ENCODE peak calls at places on chromosomes 16 and 17, in five cellular contexts. One of them, this sample, is unnamed.

GRCh38 chr16:81608515-81609209 is 164.1 kb downstream of the CMIP start:
- DNase-seq in stimulated activated CD8-positive, alpha-beta memory T cell treated with anti-CD3 and anti-CD28 coated beads, Interleukin-7, amount 100 ng/mL, for 24 hours: no peak
- DNase-seq in stimulated activated naive B cell treated with anti-CD40 and anti-IgM and Interleukin-4, amounts not matched to agents 10 μg/mL and 1 μg/mL and 100 μg/mL, for 72 hours: no peak
- DNase-seq in naive thymus-derived CD4-positive, alpha-beta T cell: no peak
- DNase-seq in AG08395: peak
- DNase-seq in this sample: no peak

GRCh38 chr17:36182176-36183000 is 6.0 kb upstream of the TBC1D3B start:
- DNase-seq in stimulated activated CD8-positive, alpha-beta memory T cell treated with anti-CD3 and anti-CD28 coated beads, Interleukin-7, amount 100 ng/mL, for 24 hours: no peak
- DNase-seq in stimulated activated naive B cell treated with anti-CD40 and anti-IgM and Interleukin-4, amounts not matched to agents 10 μg/mL and 1 μg/mL and 100 μg/mL, for 72 hours: no peak
- DNase-seq in naive thymus-derived CD4-positive, alpha-beta T cell: no peak
- DNase-seq in AG08395: peak
- DNase-seq in this sample: no peak

GRCh38 chr16:71623597-71623996 is 2.4 kb upstream of the MARVELD3 start:
- DNase-seq in stimulated activated CD8-positive, alpha-beta memory T cell treated with anti-CD3 and anti-CD28 coated beads, Interleukin-7, amount 100 ng/mL, for 24 hours: no peak
- DNase-seq in stimulated activated naive B cell treated with anti-CD40 and anti-IgM and Interleukin-4, amounts not matched to agents 10 μg/mL and 1 μg/mL and 100 μg/mL, for 72 hours: no peak
- DNase-seq in naive thymus-derived CD4-positive, alpha-beta T cell: no peak
- DNase-seq in AG08395: no peak
- DNase-seq in this sample: no peak

GRCh38 chr16:11232852-11233726 is 22.9 kb downstream of the SOCS1 start:
- DNase-seq in stimulated activated CD8-positive, alpha-beta memory T cell treated with anti-CD3 and anti-CD28 coated beads, Interleukin-7, amount 100 ng/mL, for 24 hours: peak
- DNase-seq in stimulated activated naive B cell treated with anti-CD40 and anti-IgM and Interleukin-4, amounts not matched to agents 10 μg/mL and 1 μg/mL and 100 μg/mL, for 72 hours: peak
- DNase-seq in naive thymus-derived CD4-positive, alpha-beta T cell: peak
- DNase-seq in AG08395: no peak
- DNase-seq in this sample: no peak

GRCh38 chr17:56679767-56680422 is 86.4 kb downstream of the NOG start:
- DNase-seq in stimulated activated CD8-positive, alpha-beta memory T cell treated with anti-CD3 and anti-CD28 coated beads, Interleukin-7, amount 100 ng/mL, for 24 hours: no peak
- DNase-seq in stimulated activated naive B cell treated with anti-CD40 and anti-IgM and Interleukin-4, amounts not matched to agents 10 μg/mL and 1 μg/mL and 100 μg/mL, for 72 hours: no peak
- DNase-seq in naive thymus-derived CD4-positive, alpha-beta T cell: no peak
- DNase-seq in AG08395: no peak
- DNase-seq in this sample: peak

GRCh38 chr16:50551243-50551642 is 3.0 kb downstream of the NKD1 start:
- DNase-seq in stimulated activated CD8-positive, alpha-beta memory T cell treated with anti-CD3 and anti-CD28 coated beads, Interleukin-7, amount 100 ng/mL, for 24 hours: no peak
- DNase-seq in stimulated activated naive B cell treated with anti-CD40 and anti-IgM and Interleukin-4, amounts not matched to agents 10 μg/mL and 1 μg/mL and 100 μg/mL, for 72 hours: no peak
- DNase-seq in naive thymus-derived CD4-positive, alpha-beta T cell: no peak
- DNase-seq in AG08395: no peak
- DNase-seq in this sample: no peak

GRCh38 chr17:79948918-79949645 is 86.6 kb downstream of the TBC1D16 start:
- DNase-seq in stimulated activated CD8-positive, alpha-beta memory T cell treated with anti-CD3 and anti-CD28 coated beads, Interleukin-7, amount 100 ng/mL, for 24 hours: no peak
- DNase-seq in stimulated activated naive B cell treated with anti-CD40 and anti-IgM and Interleukin-4, amounts not matched to agents 10 μg/mL and 1 μg/mL and 100 μg/mL, for 72 hours: no peak
- DNase-seq in naive thymus-derived CD4-positive, alpha-beta T cell: no peak
- DNase-seq in AG08395: no peak
- DNase-seq in this sample: peak

GRCh38 chr16:51150159-51150893 is 744 bp downstream of the SALL1 start:
- DNase-seq in stimulated activated CD8-positive, alpha-beta memory T cell treated with anti-CD3 and anti-CD28 coated beads, Interleukin-7, amount 100 ng/mL, for 24 hours: no peak
- DNase-seq in stimulated activated naive B cell treated with anti-CD40 and anti-IgM and Interleukin-4, amounts not matched to agents 10 μg/mL and 1 μg/mL and 100 μg/mL, for 72 hours: no peak
- DNase-seq in naive thymus-derived CD4-positive, alpha-beta T cell: no peak
- DNase-seq in AG08395: no peak
- DNase-seq in this sample: no peak

GRCh38 chr17:9899280-9900018 is 5.6 kb downstream of the RCVRN start:
- DNase-seq in stimulated activated CD8-positive, alpha-beta memory T cell treated with anti-CD3 and anti-CD28 coated beads, Interleukin-7, amount 100 ng/mL, for 24 hours: no peak
- DNase-seq in stimulated activated naive B cell treated with anti-CD40 and anti-IgM and Interleukin-4, amounts not matched to agents 10 μg/mL and 1 μg/mL and 100 μg/mL, for 72 hours: no peak
- DNase-seq in naive thymus-derived CD4-positive, alpha-beta T cell: no peak
- DNase-seq in AG08395: no peak
- DNase-seq in this sample: no peak

This sample was measured in RPMI7951.